ENCODE peak calls at places on chromosomes 11 and 22, in ten cellular contexts. A, H, M, Z, E, D, R, L, V and O are unnamed samples.

GRCh38 chr22:21636629-21637218 is 4.2 kb downstream of the CCDC116 start:
- DNase-seq in A (no peak), H (no peak), M (no peak), Z (no peak), E (no peak), D (no peak), R (peak; percentile 45), L (no peak), V (no peak), O (no peak)

GRCh38 chr11:84685976-84686375 is 941.2 kb downstream of the DLG2 start:
- DNase-seq in A (no peak), H (no peak), M (no peak), Z (no peak), E (no peak), D (no peak), R (no peak), L (no peak), V (no peak), O (no peak)

GRCh38 chr11:94128171-94128745 is 383 bp upstream of the PANX1 start:
- DNase-seq in A (no peak), H (no peak), M (peak; percentile 47), Z (peak; percentile 42), E (no peak), D (no peak), R (peak; percentile 65), L (no peak), V (no peak), O (no peak)

GRCh38 chr22:36929621-36930020 is 16.2 kb downstream of the CSF2RB start:
- DNase-seq in A (no peak), H (no peak), M (no peak), Z (no peak), E (no peak), D (peak; percentile 54), R (no peak), L (no peak), V (no peak), O (no peak)

GRCh38 chr11:65491614-65492386 is 7.0 kb upstream of the MALAT1 start:
- DNase-seq in A (peak; percentile 96), H (peak; percentile 93), M (peak; percentile 86), Z (peak; percentile 91), E (peak; percentile 88), D (peak; percentile 97), R (peak; percentile 93), L (peak; percentile 95), V (peak; percentile 93), O (peak; percentile 97)

GRCh38 chr22:46203590-46203980 is 46.5 kb downstream of the CDPF1 start:
- DNase-seq in A (no peak), H (peak; percentile 56), M (no peak), Z (no peak), E (no peak), D (no peak), R (no peak), L (no peak), V (no peak), O (no peak)

GRCh38 chr11:31641477-31642062 is 132.0 kb downstream of the ELP4 start:
- DNase-seq in A (peak; percentile 16), H (no peak), M (peak; percentile 28), Z (peak; percentile 17), E (no peak), D (no peak), R (no peak), L (peak; percentile 57), V (peak; percentile 64), O (peak; percentile 51)

GRCh38 chr22:30857791-30858190 is 110.8 kb downstream of the MORC2 start:
- DNase-seq in A (no peak), H (peak; percentile 13), M (no peak), Z (no peak), E (no peak), D (peak; percentile 40), R (no peak), L (no peak), V (no peak), O (no peak)

GRCh38 chr22:29664731-29665130 is 55.1 kb upstream of the CABP7 start:
- DNase-seq in A (no peak), H (peak; percentile 19), M (no peak), Z (no peak), E (peak; percentile 8), D (no peak), R (no peak), L (peak; percentile 20), V (no peak), O (no peak)

GRCh38 chr22:50415426-50415825 is 59.4 kb downstream of the SBF1 start:
- DNase-seq in A (no peak), H (no peak), M (no peak), Z (no peak), E (no peak), D (no peak), R (no peak), L (no peak), V (no peak), O (no peak)

GRCh38 chr22:50730013-50730891 is 7.8 kb upstream of the ACR start:
- DNase-seq in A (no peak), H (peak; percentile 36), M (no peak), Z (peak; percentile 7), E (no peak), D (no peak), R (peak; percentile 38), L (no peak), V (no peak), O (no peak)

GRCh38 chr22:38132794-38133193 is 22.3 kb upstream of the BAIAP2L2 start:
- DNase-seq in A (no peak), H (no peak), M (no peak), Z (no peak), E (no peak), D (no peak), R (no peak), L (no peak), V (no peak), O (no peak)

GRCh38 chr11:113675003-113675471 is 31.1 kb downstream of the TMPRSS5 start:
- DNase-seq in A (peak; percentile 70), H (no peak), M (no peak), Z (no peak), E (peak; percentile 92), D (no peak), R (no peak), L (peak; percentile 60), V (no peak), O (peak; percentile 95)

GRCh38 chr11:94546886-94547285 is 3.2 kb downstream of the FUT4 start:
- DNase-seq in A (peak; percentile 70), H (peak; percentile 67), M (no peak), Z (no peak), E (peak; percentile 19), D (no peak), R (no peak), L (no peak), V (no peak), O (no peak)

GRCh38 chr11:44638032-44638431 is 72.6 kb downstream of the CD82 start:
- DNase-seq in A (no peak), H (peak; percentile 50), M (no peak), Z (no peak), E (peak; percentile 20), D (peak; percentile 58), R (peak; percentile 46), L (no peak), V (no peak), O (no peak)

GRCh38 chr11:117851852-117852251 is 24.6 kb downstream of the FXYD6 start:
- DNase-seq in A (no peak), H (peak; percentile 43), M (peak; percentile 65), Z (no peak), E (no peak), D (peak; percentile 57), R (peak; percentile 63), L (peak; percentile 23), V (no peak), O (no peak)

GRCh38 chr11:20368441-20368840 is 4.9 kb downstream of the HTATIP2 start:
- DNase-seq in A (no peak), H (no peak), M (no peak), Z (no peak), E (peak; percentile 83), D (no peak), R (no peak), L (peak; percentile 17), V (no peak), O (peak; percentile 18)
- H3K4me3 ChIP-seq in A (no peak overlapping the region), H (no peak overlapping the region), M (no peak overlapping the region), Z (no peak overlapping the region), E (no peak overlapping the region), D (no peak overlapping the region), R (no peak overlapping the region), L (no peak overlapping the region), V (no peak overlapping the region), O (no peak overlapping the region)

GRCh38 chr11:793556-793955 is 3.7 kb upstream of the CEND1 start:
- DNase-seq in A (no peak), H (no peak), M (no peak), Z (peak; percentile 95), E (no peak), D (no peak), R (no peak), L (no peak), V (no peak), O (no peak)
- H3K4me3 ChIP-seq in A (no peak overlapping the region), H (no peak overlapping the region), M (no peak overlapping the region), Z (no peak overlapping the region), E (no peak overlapping the region), D (no peak overlapping the region), R (no peak overlapping the region), L (no peak overlapping the region), V (no peak overlapping the region), O (no peak overlapping the region)

DNA sequence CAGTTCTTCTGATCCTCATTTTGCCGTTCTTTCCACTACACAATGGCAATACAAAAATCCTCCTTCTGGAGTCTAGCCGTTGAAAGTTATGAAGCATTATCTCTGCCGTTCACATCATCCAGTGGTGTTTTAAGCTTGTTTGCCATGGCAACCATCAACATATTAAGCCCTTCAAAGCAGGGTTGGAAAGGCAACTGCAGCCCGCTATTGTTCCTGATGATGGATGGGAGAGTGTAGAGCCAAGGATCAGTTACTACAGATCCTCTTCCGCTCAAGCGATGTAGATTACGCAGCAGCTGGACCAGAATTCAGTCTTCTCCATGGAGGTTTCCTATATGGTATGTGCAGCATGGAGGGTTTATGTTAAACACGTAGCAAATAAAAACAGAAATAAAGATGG is 352.7 kb downstream of the NTM start:
- DNase-seq in A (no peak), H (no peak), M (no peak), Z (no peak), E (no peak), D (no peak), R (no peak), L (peak; percentile 16), V (no peak), O (no peak)
- H3K4me3 ChIP-seq in A (no peak overlapping the region), H (no peak overlapping the region), M (no peak overlapping the region), Z (no peak overlapping the region), E (no peak overlapping the region), D (no peak overlapping the region), R (no peak overlapping the region), L (no peak overlapping the region), V (no peak overlapping the region), O (no peak overlapping the region)

DNA sequence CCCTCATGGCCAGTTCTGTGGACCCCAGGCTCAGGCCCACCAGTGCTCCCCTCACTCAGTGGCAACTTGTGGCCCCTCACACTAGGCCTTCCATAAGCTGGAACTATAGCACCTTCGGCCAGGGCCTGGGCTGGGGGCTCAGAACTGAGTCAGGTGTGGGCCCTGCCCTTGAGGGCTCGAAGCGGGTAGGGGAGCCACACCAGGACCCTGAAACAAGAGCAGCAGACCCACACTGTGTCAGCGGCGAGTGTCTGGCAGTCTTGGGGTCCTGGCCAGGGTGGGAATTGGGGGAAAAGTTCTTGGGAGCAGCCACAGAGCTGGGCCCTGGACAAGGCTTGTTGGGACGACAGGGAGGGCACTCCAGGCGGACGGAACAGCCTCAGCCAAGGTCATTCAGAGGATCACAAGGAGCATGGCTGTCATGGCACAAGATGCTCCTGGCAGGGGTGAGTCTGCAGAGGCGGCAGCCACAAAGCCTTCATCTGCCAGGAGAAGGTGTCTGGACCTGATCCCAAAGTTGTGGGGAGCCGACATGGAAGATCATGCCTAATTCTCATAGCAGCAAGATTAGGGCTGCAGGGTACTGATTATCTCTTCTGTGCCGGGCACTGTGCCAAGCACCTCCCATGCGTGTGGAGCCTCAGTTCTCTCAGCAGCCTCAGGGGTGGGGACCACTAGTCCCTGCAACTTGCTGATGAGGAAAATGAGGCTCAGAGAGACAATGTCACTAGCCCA is 50.7 kb downstream of the SHISAL1 start:
- DNase-seq in A (no peak), H (peak; percentile 32), M (peak; percentile 66), Z (no peak), E (no peak), D (no peak), R (peak; percentile 78), L (no peak), V (no peak), O (peak; percentile 30)
- H3K4me3 ChIP-seq in A (no peak overlapping the region), H (no peak overlapping the region), M (no peak overlapping the region), Z (no peak overlapping the region), E (no peak overlapping the region), D (no peak overlapping the region), R (no peak overlapping the region), L (no peak overlapping the region), V (no peak overlapping the region), O (no peak overlapping the region)